ENCODE peak calls at places on chromosomes 2 and 18, in five cellular contexts. D, B, W, H and L are unnamed samples.

GRCh38 chr2:88545118-88545517 is 82.1 kb downstream of the EIF2AK3 start:
- DNase-seq in D (peak; percentile 85), B (no peak), W (peak; percentile 21), H (no peak), L (no peak)

GRCh38 chr2:162457021-162457420 is 113.1 kb downstream of the GCA start:
- DNase-seq in D (no peak), B (no peak), W (peak; percentile 73), H (no peak), L (no peak)

GRCh38 chr2:120921457-120921856 is 185.8 kb downstream of the GLI2 start:
- DNase-seq in D (no peak), B (no peak), W (no peak), H (no peak), L (no peak)

GRCh38 chr2:40367652-40368051 is 84.2 kb downstream of the SLC8A1 start:
- DNase-seq in D (no peak), B (no peak), W (peak; percentile 87), H (no peak), L (no peak)

GRCh38 chr2:12262681-12263436 is 453.9 kb upstream of the TRIB2 start:
- DNase-seq in D (no peak), B (no peak), W (peak; percentile 87), H (no peak), L (no peak)

GRCh38 chr2:176934131-176934530 is 278.5 kb upstream of the HNRNPA3 start:
- DNase-seq in D (no peak), B (no peak), W (no peak), H (no peak), L (no peak)

GRCh38 chr2:98701230-98701629 is 29.7 kb downstream of the MGAT4A start:
- DNase-seq in D (no peak), B (no peak), W (no peak), H (no peak), L (no peak)

GRCh38 chr2:11743846-11744553 is 2.4 kb upstream of the LPIN1 start:
- DNase-seq in D (peak; percentile 77), B (peak; percentile 98), W (peak; percentile 100), H (peak; percentile 98), L (peak; percentile 100)

GRCh38 chr18:80233201-80233835 is 14.0 kb downstream of the PARD6G start:
- DNase-seq in D (no peak), B (no peak), W (no peak), H (no peak), L (no peak)

GRCh38 chr2:109527079-109527478 is 86.7 kb downstream of the SEPTIN10 start:
- DNase-seq in D (no peak), B (no peak), W (no peak), H (no peak), L (no peak)

GRCh38 chr2:164984428-164984827 is 29.1 kb upstream of the SLC38A11 start:
- DNase-seq in D (no peak), B (no peak), W (no peak), H (no peak), L (peak; percentile 52)

GRCh38 chr18:69492861-69493260 is 92.2 kb downstream of the DOK6 start:
- DNase-seq in D (no peak), B (no peak), W (no peak), H (no peak), L (no peak)

GRCh38 chr2:159637988-159638501 is 21.7 kb upstream of the BAZ2B start:
- DNase-seq in D (no peak), B (no peak), W (peak; percentile 99), H (peak; percentile 47), L (no peak)

GRCh38 chr2:201262718-201263117 is 2.4 kb downstream of the CASP8 start:
- DNase-seq in D (no peak), B (no peak), W (no peak), H (no peak), L (no peak)

GRCh38 chr2:184314829-184315228 is 283.5 kb upstream of the ZNF804A start:
- DNase-seq in D (no peak), B (no peak), W (no peak), H (no peak), L (no peak)

GRCh38 chr18:70422061-70422965 is 133.5 kb downstream of the SOCS6 start:
- DNase-seq in D (no peak), B (peak; percentile 88), W (peak; percentile 98), H (peak; percentile 92), L (peak; percentile 86)

GRCh38 chr2:82139979-82140611 is 1835.5 kb upstream of the LRRTM1 start:
- DNase-seq in D (no peak), B (no peak), W (no peak), H (no peak), L (no peak)

GRCh38 chr2:189444322-189444721 is 3.0 kb downstream of the WDR75 start:
- DNase-seq in D (no peak), B (no peak), W (peak; percentile 16), H (no peak), L (no peak)

GRCh38 chr2:210756821-210757220 is 200.4 kb downstream of the CPS1 start:
- DNase-seq in D (no peak), B (no peak), W (peak; percentile 0), H (no peak), L (no peak)

GRCh38 chr18:23870963-23871362 is 143.6 kb upstream of the TTC39C start:
- DNase-seq in D (no peak), B (no peak), W (no peak), H (no peak), L (no peak)
- H3K4me3 ChIP-seq in D (no peak overlapping the region), B (no peak overlapping the region), W (no peak overlapping the region), H (no peak overlapping the region), L (no peak overlapping the region)

DNA sequence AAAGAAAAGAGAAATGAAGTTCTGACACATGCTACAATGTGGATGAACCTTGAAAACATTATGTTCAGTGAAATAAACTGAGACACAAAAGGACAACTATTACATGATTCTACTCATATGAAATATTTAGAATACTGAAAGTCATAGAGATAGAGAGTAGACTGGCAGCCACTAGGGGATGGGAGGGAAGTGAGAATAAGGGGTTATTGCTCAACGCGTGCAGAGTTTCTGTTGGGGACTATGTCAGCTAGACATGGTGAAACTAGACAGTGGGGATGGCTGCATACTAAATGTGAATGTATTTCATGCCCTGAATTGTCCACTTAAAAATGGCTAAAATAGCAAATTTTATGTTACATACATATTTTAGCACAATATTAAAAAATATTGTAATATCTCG is 108.7 kb upstream of the ATL2 start:
- DNase-seq in D (no peak), B (no peak), W (no peak), H (no peak), L (no peak)
- TF ChIP-seq CTCF in D (no peak), B (no peak), W (no peak), H (no peak), L (no peak)

GRCh38 chr2:15364561-15364960 is 196.6 kb downstream of the NBAS start:
- DNase-seq in D (no peak), B (no peak), W (peak; percentile 44), H (no peak), L (no peak)
- H3K4me3 ChIP-seq in D (no peak overlapping the region), B (no peak overlapping the region), W (no peak overlapping the region), H (no peak overlapping the region), L (no peak overlapping the region)

DNA sequence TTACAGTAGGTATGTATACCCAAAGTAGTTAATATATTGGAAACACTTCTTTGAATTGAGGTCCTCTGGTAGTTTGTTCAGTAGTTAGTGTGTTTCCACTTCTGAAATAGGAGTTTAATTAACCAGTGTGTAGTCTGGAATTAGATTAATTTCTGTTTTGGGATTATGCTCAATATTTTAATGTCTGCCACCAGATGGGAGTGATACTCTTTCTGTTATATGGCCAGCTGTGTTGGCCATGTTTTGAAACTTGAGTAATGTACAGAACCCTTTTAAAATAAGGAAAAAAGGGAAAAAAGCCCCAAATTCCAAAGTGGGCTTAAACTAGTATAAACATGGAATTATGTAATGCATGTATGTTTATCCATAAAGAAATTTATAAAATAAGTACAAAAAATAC is 147.7 kb downstream of the CTNNA2 start:
- DNase-seq in D (no peak), B (no peak), W (peak; percentile 5), H (no peak), L (no peak)
- TF ChIP-seq CTCF in D (no peak), B (no peak), W (peak; percentile 18), H (no peak), L (no peak)

DNA sequence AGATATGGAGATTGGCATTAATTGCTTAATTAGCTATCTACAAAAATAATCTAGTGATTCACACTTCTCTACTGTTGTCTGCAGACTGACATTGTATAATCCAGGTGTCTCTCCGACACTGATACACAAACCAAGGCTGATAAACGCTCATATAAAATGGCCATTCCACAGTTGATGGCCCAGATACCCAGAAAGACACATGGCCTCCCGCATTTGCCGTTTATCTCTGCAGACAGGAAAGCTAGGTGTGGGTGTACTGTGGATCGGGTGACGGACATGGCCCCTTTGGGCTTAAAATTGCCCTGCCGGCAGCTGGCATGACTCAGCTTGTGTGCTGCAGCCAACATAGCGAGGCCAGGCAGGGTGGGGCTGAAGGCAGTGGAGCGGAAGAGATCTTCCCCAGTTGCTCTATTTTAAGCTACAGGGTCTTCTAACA is 18.5 kb downstream of the PMAIP1 start:
- DNase-seq in D (no peak), B (no peak), W (peak; percentile 92), H (no peak), L (no peak)
- H3K4me3 ChIP-seq in D (no peak overlapping the region), B (no peak overlapping the region), W (no peak overlapping the region), H (no peak overlapping the region), L (no peak overlapping the region)

GRCh38 chr2:101329026-101329425 is 20.5 kb upstream of the RNF149 start:
- DNase-seq in D (no peak), B (no peak), W (no peak), H (no peak), L (no peak)
- TF ChIP-seq CTCF in D (no peak), B (no peak), W (no peak), H (no peak), L (no peak)

DNA sequence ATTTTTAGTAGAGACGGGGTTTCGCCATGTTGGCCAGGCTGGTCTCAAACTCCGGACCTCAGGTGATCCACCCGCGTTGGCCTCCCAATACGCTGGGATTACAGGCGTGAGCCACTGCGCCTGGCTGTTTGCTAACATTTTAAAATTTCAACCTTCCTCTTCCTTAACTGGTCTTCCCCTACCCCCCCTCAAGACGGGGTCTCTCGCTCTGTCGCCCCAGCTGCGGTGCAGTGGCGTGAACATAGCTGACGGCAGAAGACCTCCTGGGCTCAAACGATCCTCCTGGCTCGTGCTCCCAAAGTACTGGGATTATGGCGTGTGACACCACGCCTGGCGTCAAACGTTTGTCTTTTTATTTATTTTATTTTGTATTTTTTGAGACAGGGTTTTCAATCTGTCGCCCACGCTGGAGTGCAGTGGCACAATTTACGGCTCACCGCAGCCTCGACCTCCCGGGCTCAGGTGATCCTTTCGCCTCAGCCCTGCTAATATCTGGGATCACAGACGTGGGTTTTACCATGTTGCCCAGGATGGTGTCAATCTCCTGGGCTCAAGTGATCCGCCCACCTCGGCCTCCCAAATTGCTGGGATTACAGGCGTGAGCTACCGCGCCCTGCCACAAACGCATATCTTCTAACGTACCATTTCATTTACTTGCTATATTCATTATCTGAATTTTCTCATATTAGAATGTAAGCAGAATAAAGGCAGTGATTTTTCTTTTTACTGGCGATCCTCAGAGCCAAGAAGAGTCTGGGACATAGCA is 984 bp upstream of the MSH2 start:
- DNase-seq in D (peak; percentile 35), B (no peak), W (no peak), H (no peak), L (no peak)
- H3K4me3 ChIP-seq in D (peak overlapping the region; percentile 47), B (peak overlapping the region; percentile 80), W (peak overlapping the region; percentile 81), H (peak overlapping the region; percentile 84), L (peak overlapping the region; percentile 76)